ENCODE peak calls at places on chromosomes 1 and 21, in nine cellular contexts. A is GM19239; D is CD8-positive, alpha-beta T cell; F is gastrocnemius medialis; C is upper lobe of right lung; L is uterus; P is cardiac septum; R is effector memory CD4-positive, alpha-beta T cell; E is KBM-7. I is an unnamed sample.

GRCh38 chr21:28910280-28910887 is 82.3 kb downstream of the LTN1 start:
- DNase-seq in L (no peak), D (no peak), F (no peak), R (no peak), A (no peak), E (no peak), C (no peak), P (no peak), I (no peak)

GRCh38 chr1:209560529-209560928 is 23.0 kb upstream of the CAMK1G start:
- DNase-seq in F (no peak), R (no peak), P (no peak), D (no peak), A (no peak), E (no peak), L (no peak), C (no peak), I (no peak)

GRCh38 chr1:22137006-22137720 is 5.7 kb downstream of the WNT4 start:
- DNase-seq in E (no peak), L (peak), P (no peak), R (no peak), D (no peak), A (no peak), C (no peak), F (no peak), I (no peak)

GRCh38 chr1:215156232-215156631 is 73.7 kb downstream of the KCNK2 start:
- DNase-seq in E (no peak), C (no peak), D (no peak), P (no peak), F (no peak), R (no peak), A (no peak), L (no peak), I (no peak)

GRCh38 chr1:192592981-192593683 is 17.6 kb downstream of the RGS1 start:
- DNase-seq in C (no peak), R (no peak), D (no peak), P (no peak), F (no peak), E (no peak), L (peak), A (no peak), I (no peak)

GRCh38 chr21:29360799-29361765 is 62.4 kb downstream of the BACH1 start:
- DNase-seq in R (no peak), P (no peak), D (no peak), C (no peak), A (no peak), F (no peak), L (no peak), E (no peak), I (no peak)

GRCh38 chr1:168923521-168924136 is 182.9 kb upstream of the ATP1B1 start:
- DNase-seq in D (no peak), C (no peak), P (no peak), F (no peak), A (no peak), E (no peak), R (no peak), L (no peak), I (no peak)

GRCh38 chr21:25750085-25750484 is 15.3 kb downstream of the GABPA start:
- DNase-seq in P (no peak), A (no peak), D (no peak), F (no peak), E (peak), C (no peak), L (no peak), R (no peak), I (no peak)

GRCh38 chr21:35476616-35477395 is 427.7 kb upstream of the RUNX1 start:
- DNase-seq in R (no peak), C (no peak), D (no peak), L (no peak), F (no peak), A (no peak), P (no peak), E (no peak), I (no peak)

GRCh38 chr1:43541721-43542401 is 11.2 kb downstream of the PTPRF start:
- DNase-seq in F (peak), C (peak), P (peak), E (no peak), L (peak), A (no peak), R (no peak), D (no peak), I (peak)

GRCh38 chr1:202274611-202275010 is 67.1 kb downstream of the UBE2T start:
- DNase-seq in C (no peak), R (peak), P (no peak), E (peak), L (peak), A (peak), F (no peak), D (peak), I (peak)

GRCh38 chr1:67788251-67788796 is 44.9 kb downstream of the GNG12 start:
- DNase-seq in R (no peak), E (no peak), A (no peak), F (no peak), D (no peak), P (no peak), L (no peak), C (no peak), I (no peak)

GRCh38 chr21:42063578-42064521 is 7.3 kb upstream of the UMODL1 start:
- DNase-seq in R (peak), F (no peak), D (peak), A (peak), P (no peak), L (no peak), C (no peak), E (peak), I (peak)

GRCh38 chr1:44808063-44808937 is at the start of gene BTBD19:
- DNase-seq in E (peak), L (peak), P (peak), A (no peak), D (no peak), F (peak), C (peak), R (peak), I (peak)

GRCh38 chr1:18932387-18932786 is 24.1 kb downstream of the IFFO2 start:
- DNase-seq in A (no peak), D (no peak), P (no peak), L (no peak), F (no peak), R (no peak), C (peak), E (no peak), I (no peak)

GRCh38 chr1:10824821-10825540 is 28.5 kb upstream of the CASZ1 start:
- DNase-seq in A (no peak), F (no peak), C (no peak), P (no peak), E (no peak), R (no peak), L (peak), D (no peak), I (no peak)

GRCh38 chr1:54272134-54272533 is 72.2 kb downstream of the MRPL37 start:
- DNase-seq in F (no peak), P (no peak), R (no peak), A (no peak), E (no peak), D (no peak), L (no peak), C (no peak), I (no peak)

GRCh38 chr1:44713321-44713781 is 17.6 kb downstream of the RNU5D-1 start:
- DNase-seq in E (peak), D (no peak), F (peak), R (no peak), C (no peak), L (no peak), P (no peak), A (no peak), I (no peak)

GRCh38 chr1:216531308-216532239 is 108.3 kb upstream of the USH2A start:
- DNase-seq in P (no peak), E (no peak), D (no peak), R (no peak), F (peak), C (no peak), L (no peak), A (no peak), I (no peak)

GRCh38 chr1:225580180-225581099 is 72.5 kb downstream of the ENAH start:
- DNase-seq in P (no peak), L (no peak), A (no peak), R (no peak), D (no peak), F (no peak), C (no peak), E (no peak), I (no peak)

GRCh38 chr21:41360072-41360821 is 1.6 kb upstream of the MX2 start:
- DNase-seq in L (peak), P (peak), D (no peak), A (no peak), E (no peak), R (no peak), F (peak), C (peak), I (peak)

GRCh38 chr1:208100906-208101305 is 143.3 kb downstream of the PLXNA2 start:
- DNase-seq in A (no peak), R (no peak), L (no peak), P (no peak), E (no peak), D (no peak), F (no peak), C (no peak), I (no peak)

GRCh38 chr21:17119466-17120297 is 393.2 kb upstream of the CXADR start:
- DNase-seq in E (no peak), F (no peak), D (no peak), P (no peak), C (no peak), A (no peak), L (no peak), R (no peak), I (no peak)

GRCh38 chr1:3353901-3354300 is 100.6 kb upstream of the ARHGEF16 start:
- DNase-seq in F (no peak), C (no peak), R (no peak), L (no peak), E (no peak), D (no peak), A (no peak), P (no peak), I (no peak)

GRCh38 chr21:14591882-14592281 is 45.8 kb upstream of the SAMSN1 start:
- DNase-seq in L (peak), F (peak), D (no peak), C (no peak), R (no peak), E (peak), A (no peak), P (no peak), I (no peak)

GRCh38 chr1:15948600-15949452 is 27.1 kb downstream of the ZBTB17 start:
- DNase-seq in C (peak), F (peak), R (no peak), D (no peak), P (peak), A (no peak), L (peak), E (no peak), I (no peak)

GRCh38 chr1:81699234-81699633 is 101.5 kb upstream of the ADGRL2 start:
- DNase-seq in P (no peak), L (no peak), E (no peak), C (no peak), A (no peak), F (no peak), D (no peak), R (no peak), I (no peak)

GRCh38 chr1:208030320-208031091 is 119.6 kb upstream of the CD34 start:
- DNase-seq in C (no peak), L (peak), P (peak), F (no peak), R (no peak), D (no peak), A (no peak), E (no peak), I (no peak)

GRCh38 chr1:158930504-158930903 is 848 bp upstream of the PYHIN1 start:
- DNase-seq in R (no peak), A (no peak), E (no peak), D (peak), C (no peak), F (no peak), P (no peak), L (no peak), I (no peak)

GRCh38 chr21:23152130-23152529 is 2153.9 kb downstream of the NCAM2 start:
- DNase-seq in R (no peak), P (no peak), D (no peak), E (no peak), A (no peak), L (no peak), C (no peak), F (no peak), I (no peak)

GRCh38 chr1:17360272-17360956 is 11.6 kb upstream of the PADI6 start:
- DNase-seq in E (no peak), C (no peak), L (no peak), R (no peak), F (no peak), A (no peak), D (no peak), P (no peak), I (no peak)

GRCh38 chr1:46488343-46489168 is 1.1 kb upstream of the DMBX1 start:
- DNase-seq in P (no peak), C (no peak), L (no peak), F (no peak), D (no peak), R (no peak), E (no peak), A (no peak), I (peak)

GRCh38 chr21:36434144-36434543 is 45.8 kb downstream of the CLDN14 start:
- DNase-seq in D (no peak), A (no peak), R (no peak), C (no peak), P (no peak), E (no peak), L (no peak), F (no peak), I (no peak)